ENCODE peak calls at places on chromosomes 7 and 10, in nine cellular contexts. J is gastrocnemius medialis; R is NB4; D is astrocyte of the spinal cord; Y is IMR-90; M is Panc1; I is CD8-positive, alpha-beta T cell; C is CD4-positive, alpha-beta T cell; V is A549. W is an unnamed sample.

GRCh38 chr7:25727446-25727845 is 424.6 kb upstream of the NFE2L3 start:
- DNase-seq in J (no peak), R (no peak), D (no peak), Y (no peak), M (no peak), I (no peak), C (no peak), V (no peak), W (no peak)

GRCh38 chr10:49398000-49398861 is 2.3 kb upstream of the DRGX start:
- DNase-seq in J (no peak), R (peak), D (peak), Y (peak), M (no peak), I (peak), C (peak), V (peak), W (no peak)

GRCh38 chr10:3625959-3626751 is 158.9 kb downstream of the KLF6 start:
- DNase-seq in J (no peak), R (no peak), D (peak), Y (peak), M (no peak), I (no peak), C (no peak), V (no peak), W (peak)

GRCh38 chr7:33485746-33486491 is 356.6 kb downstream of the BBS9 start:
- DNase-seq in J (no peak), R (no peak), D (no peak), Y (peak), M (no peak), I (no peak), C (no peak), V (no peak), W (no peak)

GRCh38 chr10:76428541-76429330 is 997.3 kb downstream of the LRMDA start:
- DNase-seq in J (no peak), R (no peak), D (peak), Y (peak), M (no peak), I (no peak), C (no peak), V (peak), W (peak)

GRCh38 chr10:94299417-94299816 is 63.3 kb downstream of the NOC3L start:
- DNase-seq in J (no peak), R (peak), D (peak), Y (peak), M (no peak), I (no peak), C (no peak), V (no peak), W (peak)

GRCh38 chr10:43343126-43343525 is 28.3 kb upstream of the FXYD4 start:
- DNase-seq in J (no peak), R (no peak), D (no peak), Y (no peak), M (no peak), I (no peak), C (no peak), V (no peak), W (no peak)

GRCh38 chr7:128120976-128121490 is 89.8 kb upstream of the LRRC4 start:
- DNase-seq in J (no peak), R (no peak), D (no peak), Y (no peak), M (no peak), I (no peak), C (no peak), V (no peak), W (no peak)

GRCh38 chr7:124667312-124667711 is 98.3 kb downstream of the GPR37 start:
- DNase-seq in J (no peak), R (no peak), D (no peak), Y (peak), M (no peak), I (no peak), C (no peak), V (no peak), W (no peak)

GRCh38 chr10:31650010-31650409 is 278.6 kb downstream of the ARHGAP12 start:
- DNase-seq in J (peak), R (no peak), D (peak), Y (peak), M (no peak), I (no peak), C (no peak), V (peak), W (peak)

GRCh38 chr7:111678281-111678680 is 116.0 kb upstream of the IMMP2L start:
- DNase-seq in J (no peak), R (no peak), D (peak), Y (peak), M (no peak), I (no peak), C (no peak), V (no peak), W (peak)

GRCh38 chr10:27759483-27760281 is 14.1 kb upstream of the MKX start:
- DNase-seq in J (no peak), R (no peak), D (no peak), Y (no peak), M (no peak), I (no peak), C (no peak), V (no peak), W (no peak)
- TF ChIP-seq CTCF in J (no peak), R (no peak), D (no peak), Y (peak), M (no peak), I (no peak), C (no peak), V (no peak), W (peak)

DNA sequence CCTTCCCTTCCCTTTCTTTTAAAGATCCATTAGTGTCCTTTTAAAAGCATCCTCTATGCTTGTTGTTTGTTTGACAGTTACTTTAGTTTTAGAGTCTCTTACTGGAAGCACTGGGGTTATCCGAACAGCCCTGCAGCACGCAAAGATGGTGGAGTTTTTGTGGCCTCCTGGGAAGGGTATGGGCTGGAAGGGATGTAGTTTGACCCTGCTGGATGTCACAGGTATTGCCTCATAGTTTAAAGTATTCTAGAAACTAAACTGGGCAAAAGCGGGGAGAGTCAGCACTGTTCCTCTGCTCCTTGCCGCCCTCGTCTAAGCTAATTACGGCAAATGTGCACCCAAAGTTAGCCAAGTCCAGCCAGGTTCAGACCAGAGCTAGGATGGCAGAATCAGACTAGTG is 35.8 kb upstream of the GNAI1 start:
- DNase-seq in J (no peak), R (no peak), D (no peak), Y (no peak), M (no peak), I (no peak), C (no peak), V (no peak), W (no peak)
- TF ChIP-seq CTCF in J (no peak), R (peak), D (peak), Y (no peak), M (peak), I (no peak), C (no peak), V (no peak), W (peak)

GRCh38 chr7:69890081-69890369 is 291.8 kb downstream of the AUTS2 start:
- DNase-seq in J (no peak), R (no peak), D (no peak), Y (no peak), M (no peak), I (no peak), C (no peak), V (no peak), W (no peak)

GRCh38 chr7:69898189-69898588 is 299.9 kb downstream of the AUTS2 start:
- DNase-seq in J (no peak), R (no peak), D (no peak), Y (no peak), M (no peak), I (no peak), C (no peak), V (no peak), W (no peak)

GRCh38 chr7:69892790-69893189 is 294.5 kb downstream of the AUTS2 start:
- DNase-seq in J (no peak), R (no peak), D (no peak), Y (no peak), M (no peak), I (no peak), C (no peak), V (no peak), W (no peak)

GRCh38 chr7:69896100-69896499 is 297.8 kb downstream of the AUTS2 start:
- DNase-seq in J (no peak), R (no peak), D (no peak), Y (no peak), M (no peak), I (no peak), C (no peak), V (no peak), W (no peak)

DNA sequence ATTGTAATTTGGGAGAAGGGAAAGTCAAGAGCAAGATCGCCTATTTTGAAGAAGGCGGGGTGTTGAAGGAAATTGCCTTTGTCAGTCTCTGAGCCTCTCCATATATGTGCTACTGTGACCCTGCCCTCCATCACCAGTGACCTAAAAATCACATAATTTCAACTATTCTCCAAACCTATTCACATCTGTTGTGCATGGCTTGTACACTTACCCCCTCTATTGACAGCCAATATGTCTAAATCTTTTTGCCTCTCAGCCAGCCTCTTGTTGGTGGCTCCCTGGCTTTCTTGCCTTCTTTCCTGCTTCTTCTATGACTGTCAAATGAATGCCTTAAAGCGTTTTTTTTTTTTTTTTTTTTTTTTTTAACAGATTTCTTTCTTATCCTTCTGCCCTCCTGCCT is 295.6 kb downstream of the AUTS2 start:
- DNase-seq in J (no peak), R (peak), D (no peak), Y (no peak), M (no peak), I (no peak), C (no peak), V (peak), W (no peak)
- TF ChIP-seq CTCF in J (no peak), R (peak), D (peak), Y (no peak), M (peak), I (no peak), C (no peak), V (peak), W (no peak)

GRCh38 chr7:73839743-73840714 is 2.3 kb downstream of the METTL27 start:
- DNase-seq in J (no peak), R (no peak), D (no peak), Y (no peak), M (no peak), I (no peak), C (no peak), V (no peak), W (no peak)
- TF ChIP-seq CTCF in J (no peak), R (peak), D (no peak), Y (no peak), M (no peak), I (no peak), C (no peak), V (no peak), W (peak)

DNA sequence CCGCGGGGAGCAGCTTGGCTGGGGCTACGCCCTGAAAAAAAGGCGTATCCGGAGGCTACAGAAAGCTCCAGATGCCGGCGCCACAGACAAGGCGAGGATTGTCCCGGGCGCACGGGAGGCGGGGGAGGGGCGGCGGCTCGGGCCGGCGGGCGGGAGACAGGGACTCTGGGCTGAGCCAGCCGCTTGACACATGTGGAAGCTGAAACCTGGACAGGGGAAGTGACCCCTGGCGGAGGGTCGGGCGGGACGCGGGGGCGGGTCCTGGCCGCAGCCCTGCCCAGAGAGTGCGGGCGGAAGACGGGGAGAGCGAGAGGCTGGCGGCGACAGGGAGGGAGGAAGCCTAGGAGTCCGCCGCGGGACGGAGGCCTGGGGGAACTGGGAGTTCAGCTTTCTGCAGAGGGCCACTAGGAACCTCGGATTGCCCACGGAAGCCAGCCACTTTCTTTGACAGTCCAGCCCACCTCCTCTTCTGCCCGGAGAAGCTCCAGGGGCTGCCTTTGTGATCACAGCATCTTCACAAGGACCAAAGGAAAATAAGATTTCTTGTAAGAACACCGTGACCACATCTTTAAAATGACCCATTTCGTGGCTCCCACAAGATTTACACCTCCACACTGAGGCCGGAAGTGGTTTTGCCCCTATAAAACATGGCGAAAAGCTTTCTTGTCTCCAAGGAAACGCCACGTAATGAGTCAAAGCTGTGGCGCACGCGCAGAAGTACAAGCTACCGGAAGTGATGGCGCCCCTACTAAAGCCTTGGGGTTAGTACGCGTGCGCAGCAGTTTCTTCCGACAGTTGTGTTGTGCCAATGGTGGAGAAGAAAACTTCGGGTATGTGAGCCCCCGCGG is at the start of the genes PLOD3 and ZNHIT1:
- DNase-seq in J (peak), R (peak), D (peak), Y (peak), M (peak), I (peak), C (peak), V (peak), W (peak)
- TF ChIP-seq CTCF in J (no peak), R (no peak), D (no peak), Y (peak), M (no peak), I (no peak), C (no peak), V (no peak), W (peak)

GRCh38 chr7:100370303-100370702 is 3.0 kb upstream of the PILRA start:
- DNase-seq in J (no peak), R (no peak), D (no peak), Y (no peak), M (no peak), I (no peak), C (no peak), V (no peak), W (no peak)

GRCh38 chr7:100369105-100369504 is 4.2 kb upstream of the PILRA start:
- DNase-seq in J (peak), R (peak), D (no peak), Y (no peak), M (no peak), I (no peak), C (no peak), V (no peak), W (no peak)

GRCh38 chr7:100371561-100372171 is 1.6 kb upstream of the PILRA start:
- DNase-seq in J (no peak), R (peak), D (no peak), Y (no peak), M (no peak), I (no peak), C (no peak), V (no peak), W (no peak)

GRCh38 chr7:100372256-100372655 is 1.0 kb upstream of the PILRA start:
- DNase-seq in J (no peak), R (peak), D (no peak), Y (peak), M (no peak), I (no peak), C (no peak), V (no peak), W (peak)

DNA sequence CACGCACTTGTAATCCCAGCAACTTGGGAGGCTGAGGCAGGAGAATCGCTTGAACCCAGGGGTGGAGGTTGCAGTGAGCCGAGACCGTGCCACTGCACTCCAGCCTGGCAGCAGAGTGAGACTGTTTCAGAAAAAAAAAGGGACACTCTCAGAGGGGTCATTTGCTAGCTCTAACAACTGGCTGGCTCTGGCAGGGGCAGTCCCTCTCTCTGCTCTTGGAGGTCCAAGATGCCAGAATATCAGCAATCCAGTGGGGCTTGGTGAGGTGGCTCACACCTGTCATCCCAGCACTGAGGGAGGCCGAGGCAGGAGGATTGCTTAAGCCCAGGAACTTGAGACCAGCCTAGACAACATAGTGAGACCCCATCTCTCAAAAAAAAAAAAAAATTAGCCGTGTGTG is 2.5 kb upstream of the PILRA start:
- DNase-seq in J (no peak), R (no peak), D (no peak), Y (no peak), M (no peak), I (no peak), C (no peak), V (no peak), W (no peak)
- TF ChIP-seq CTCF in J (no peak), R (no peak), D (no peak), Y (no peak), M (no peak), I (no peak), C (no peak), V (no peak), W (no peak)

GRCh38 chr10:104643023-104643663 is 2.1 kb downstream of the SORCS3 start:
- DNase-seq in J (no peak), R (no peak), D (no peak), Y (no peak), M (no peak), I (no peak), C (no peak), V (no peak), W (no peak)

GRCh38 chr10:104641150-104642000 is at the start of gene SORCS3:
- DNase-seq in J (no peak), R (no peak), D (peak), Y (no peak), M (no peak), I (no peak), C (no peak), V (peak), W (no peak)

GRCh38 chr10:104640339-104641149 is 546 bp upstream of the SORCS3 start:
- DNase-seq in J (no peak), R (no peak), D (peak), Y (no peak), M (no peak), I (no peak), C (no peak), V (no peak), W (no peak)

GRCh38 chr10:104642001-104642270 is 846 bp downstream of the SORCS3 start:
- DNase-seq in J (no peak), R (no peak), D (no peak), Y (no peak), M (no peak), I (no peak), C (no peak), V (no peak), W (no peak)

DNA sequence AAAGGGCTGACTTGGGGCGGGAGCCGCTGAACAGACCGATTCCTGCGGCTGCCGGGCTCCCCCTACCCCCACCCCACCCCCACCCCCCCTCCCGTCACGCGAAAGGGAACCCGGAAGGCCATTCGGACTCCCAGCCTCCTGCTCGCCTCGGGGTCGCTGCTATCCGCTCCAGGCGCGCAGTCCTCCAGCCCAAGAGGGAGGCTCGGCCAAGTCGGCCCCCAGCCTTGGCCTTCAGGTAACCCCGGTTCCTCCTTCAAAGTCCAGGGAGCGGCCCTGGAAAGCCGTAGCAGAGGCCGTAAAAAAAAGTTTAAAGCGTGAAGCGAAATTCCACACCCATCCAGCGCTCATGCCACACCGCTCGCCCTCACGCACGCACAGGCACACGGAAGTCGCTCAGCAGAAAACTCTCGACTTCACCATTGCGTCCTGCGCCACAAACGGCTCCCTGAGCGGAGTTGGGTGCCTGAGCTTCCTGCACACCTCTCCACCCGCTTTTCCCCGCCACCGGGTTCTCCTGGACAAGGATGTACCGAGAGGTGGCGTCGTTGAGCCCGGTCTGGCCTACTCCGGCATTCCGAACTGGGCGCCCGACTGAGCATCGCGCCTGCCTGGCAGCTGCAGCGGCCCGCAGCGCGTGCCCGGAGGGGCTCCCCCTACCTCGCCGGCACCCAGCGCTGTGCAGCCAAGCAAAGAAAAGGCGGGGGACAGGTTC is 1.4 kb downstream of the SORCS3 start:
- DNase-seq in J (no peak), R (no peak), D (peak), Y (no peak), M (no peak), I (no peak), C (no peak), V (peak), W (no peak)
- TF ChIP-seq CTCF in J (no peak), R (no peak), D (peak), Y (no peak), M (peak), I (no peak), C (no peak), V (peak), W (peak)

DNA sequence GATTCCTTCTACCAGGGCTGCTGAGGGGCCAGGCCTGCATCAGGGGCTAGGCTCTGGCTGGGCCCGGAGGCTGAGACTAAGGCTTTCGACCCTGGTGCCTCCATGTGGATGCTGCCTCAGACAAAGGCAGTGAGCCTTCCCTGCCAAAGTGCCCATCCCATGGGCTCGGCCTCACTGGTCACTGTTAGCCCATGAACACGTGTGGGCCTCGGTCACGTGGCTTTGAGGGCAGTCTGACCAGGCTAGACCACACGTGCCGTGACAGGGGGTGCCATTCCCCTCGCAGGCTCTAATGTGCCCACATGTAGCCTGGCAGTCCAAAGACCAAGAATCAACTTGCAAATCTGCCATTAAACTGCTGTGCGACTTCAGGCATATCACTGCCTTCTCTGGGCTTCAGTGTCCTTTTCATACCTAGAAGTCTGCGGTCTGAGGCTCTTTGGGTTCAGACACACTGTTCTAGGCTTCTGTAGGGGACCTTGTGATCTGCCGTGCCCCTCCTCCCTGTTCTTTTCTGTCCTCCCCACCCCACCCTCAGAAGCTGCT is 17.6 kb upstream of the SLC29A3 start:
- DNase-seq in J (no peak), R (no peak), D (no peak), Y (no peak), M (no peak), I (no peak), C (no peak), V (no peak), W (no peak)
- TF ChIP-seq CTCF in J (no peak), R (no peak), D (no peak), Y (no peak), M (no peak), I (no peak), C (no peak), V (no peak), W (no peak)

GRCh38 chr10:69333205-69333604 is 54.9 kb downstream of the HK1 start:
- DNase-seq in J (peak), R (no peak), D (no peak), Y (no peak), M (no peak), I (no peak), C (no peak), V (no peak), W (peak)
- TF ChIP-seq CTCF in J (peak), R (no peak), D (peak), Y (peak), M (no peak), I (no peak), C (no peak), V (no peak), W (peak)